ENCODE peak calls at places on chromosomes 2 and 18, in eight cellular contexts. P, F, X, R, K, H, N and O are unnamed samples.

GRCh38 chr2:154995332-154995731 is 296.8 kb downstream of the KCNJ3 start:
- DNase-seq in N (no peak), R (no peak), H (no peak), P (no peak), X (no peak), F (no peak), K (no peak), O (no peak)

GRCh38 chr2:51420521-51420920 is 388.6 kb upstream of the NRXN1 start:
- DNase-seq in X (no peak), F (no peak), P (no peak), R (no peak), K (no peak), H (no peak), N (no peak), O (no peak)

GRCh38 chr2:157053876-157054275 is 203.6 kb upstream of the GALNT5 start:
- DNase-seq in N (no peak), X (no peak), F (no peak), P (no peak), R (no peak), K (no peak), H (no peak), O (no peak)

GRCh38 chr2:43051316-43051715 is 175.1 kb downstream of the ZFP36L2 start:
- DNase-seq in P (no peak), R (no peak), H (peak; percentile 53), N (no peak), K (no peak), X (no peak), F (peak; percentile 84), O (no peak)

GRCh38 chr2:14975401-14975800 is 342.9 kb downstream of the LRATD1 start:
- DNase-seq in N (no peak), H (no peak), P (no peak), K (no peak), F (peak; percentile 2), X (no peak), R (no peak), O (no peak)

GRCh38 chr2:53317863-53318262 is 449.7 kb upstream of the CHAC2 start:
- DNase-seq in H (no peak), P (no peak), K (no peak), R (no peak), N (no peak), F (peak; percentile 46), X (no peak), O (no peak)

GRCh38 chr2:208142255-208142924 is 3.6 kb downstream of the CRYGB start:
- DNase-seq in R (peak; percentile 77), X (no peak), K (no peak), F (peak; percentile 5), N (no peak), P (no peak), H (no peak), O (no peak)

GRCh38 chr2:230938516-230939065 is 13.5 kb upstream of the GPR55 start:
- DNase-seq in F (no peak), H (no peak), P (no peak), X (no peak), N (no peak), K (no peak), R (no peak), O (no peak)

GRCh38 chr2:239216614-239217273 is 184.1 kb downstream of the HDAC4 start:
- DNase-seq in R (no peak), X (no peak), F (no peak), H (peak; percentile 73), K (no peak), P (peak; percentile 6), N (no peak), O (no peak)

GRCh38 chr2:86336350-86337234 is 834 bp downstream of the REEP1 start:
- DNase-seq in R (peak; percentile 31), X (no peak), P (no peak), H (peak; percentile 90), F (no peak), N (no peak), K (no peak), O (no peak)

GRCh38 chr2:23480991-23481797 is 96.2 kb downstream of the KLHL29 start:
- DNase-seq in N (peak; percentile 74), F (peak; percentile 92), K (no peak), H (no peak), X (no peak), R (peak; percentile 19), P (no peak), O (no peak)

GRCh38 chr18:42860011-42860410 is 255.5 kb downstream of the RIT2 start:
- DNase-seq in H (no peak), X (no peak), N (no peak), F (no peak), R (no peak), P (no peak), K (no peak), O (no peak)

GRCh38 chr2:241636983-241637232 is at the start of gene THAP4:
- DNase-seq in K (peak; percentile 47), R (no peak), F (no peak), N (no peak), H (no peak), X (peak; percentile 86), P (no peak), O (no peak)

GRCh38 chr2:236054661-236055060 is 113.5 kb downstream of the GBX2 start:
- DNase-seq in P (no peak), F (no peak), K (no peak), R (peak; percentile 7), X (no peak), H (peak; percentile 22), N (no peak), O (no peak)

GRCh38 chr2:220847587-220847986 is 724.5 kb downstream of the EPHA4 start:
- DNase-seq in N (peak; percentile 59), P (no peak), X (no peak), F (peak; percentile 97), H (peak; percentile 44), K (no peak), R (peak; percentile 54), O (no peak)

GRCh38 chr18:49011291-49011746 is 60.6 kb upstream of the SMAD7 start:
- DNase-seq in H (peak; percentile 69), F (no peak), N (no peak), R (no peak), P (no peak), X (no peak), K (no peak), O (no peak)

GRCh38 chr2:86037795-86038192 is 67.9 kb downstream of the POLR1A start:
- DNase-seq in P (no peak), X (no peak), F (no peak), R (no peak), H (peak; percentile 61), K (no peak), N (no peak), O (no peak)

GRCh38 chr2:143473206-143473605 is 344.0 kb downstream of the ARHGAP15 start:
- DNase-seq in X (no peak), N (no peak), P (no peak), F (peak; percentile 67), K (no peak), H (no peak), R (no peak), O (no peak)

GRCh38 chr18:36828157-36828629 is 609 bp downstream of the TPGS2 start:
- DNase-seq in H (peak; percentile 84), R (no peak), X (no peak), N (no peak), P (no peak), K (peak; percentile 21), F (peak; percentile 64), O (peak; percentile 4)

GRCh38 chr2:133819906-133820305 is 251.6 kb upstream of the NCKAP5 start:
- DNase-seq in H (no peak), K (no peak), X (no peak), N (no peak), F (peak; percentile 45), R (no peak), P (no peak), O (no peak)

GRCh38 chr2:27683390-27684071 is 19.8 kb downstream of the SLC4A1AP start:
- DNase-seq in N (peak; percentile 75), F (peak; percentile 89), P (peak; percentile 71), X (no peak), H (peak; percentile 82), R (peak; percentile 88), K (peak; percentile 91), O (peak; percentile 59)

GRCh38 chr2:241586564-241587264 is 28.2 kb downstream of the BOK start:
- DNase-seq in K (no peak), X (no peak), N (no peak), F (no peak), P (no peak), R (no peak), H (no peak), O (no peak)

GRCh38 chr2:127661072-127661618 is 14.2 kb downstream of the LIMS2 start:
- DNase-seq in P (no peak), F (no peak), N (no peak), R (no peak), K (no peak), H (peak; percentile 92), X (no peak), O (no peak)

GRCh38 chr2:147511491-147511948 is 333.3 kb upstream of the ACVR2A start:
- DNase-seq in H (peak; percentile 90), K (no peak), X (no peak), F (peak; percentile 13), N (no peak), P (no peak), R (no peak), O (no peak)

GRCh38 chr2:47046271-47046670 is 108.8 kb downstream of the STPG4 start:
- DNase-seq in H (peak; percentile 98), K (no peak), X (no peak), P (no peak), N (no peak), R (peak; percentile 41), F (no peak), O (no peak)

GRCh38 chr2:44290271-44290670 is 15.0 kb downstream of the SLC3A1 start:
- DNase-seq in N (no peak), F (peak; percentile 39), X (no peak), H (no peak), R (no peak), P (no peak), K (no peak), O (no peak)

GRCh38 chr2:20221939-20222768 is 2.8 kb downstream of the SDC1 start:
- DNase-seq in R (no peak), H (peak; percentile 18), P (no peak), F (no peak), K (no peak), N (no peak), X (no peak), O (no peak)